ENCODE peak calls at places on chromosomes 1 and 21, in ten cellular contexts. One of them, this sample, is unnamed.
A peak's percentile ranks its signal among the peaks of the same experiment; 100 is the strongest.

GRCh38 chr1:223815020-223815853 is 30.5 kb downstream of the TP53BP2 start:
- DNase-seq in CD4-positive, alpha-beta T cell: no peak
- DNase-seq in Panc1: no peak
- DNase-seq in iPS DF 6.9: no peak
- DNase-seq in naive thymus-derived CD4-positive, alpha-beta T cell: no peak
- DNase-seq in brain microvascular endothelial cell: no peak
- DNase-seq in fibroblast of lung: no peak
- DNase-seq in ovary: no peak
- DNase-seq in IMR-90: no peak
- DNase-seq in caudate nucleus: no peak
- DNase-seq in this sample: no peak

GRCh38 chr1:54004481-54005049 is 13.4 kb downstream of the LDLRAD1 start:
- DNase-seq in brain microvascular endothelial cell: no peak
- DNase-seq in iPS DF 6.9: no peak
- DNase-seq in CD4-positive, alpha-beta T cell: no peak
- DNase-seq in Panc1: no peak
- DNase-seq in fibroblast of lung: no peak
- DNase-seq in ovary: no peak
- DNase-seq in caudate nucleus: no peak
- DNase-seq in IMR-90: no peak
- DNase-seq in naive thymus-derived CD4-positive, alpha-beta T cell: no peak
- DNase-seq in this sample: no peak

GRCh38 chr1:21216835-21217811 is 40.4 kb upstream of the EIF4G3 start:
- DNase-seq in IMR-90: peak; percentile 39
- DNase-seq in CD4-positive, alpha-beta T cell: peak; percentile 65
- DNase-seq in ovary: peak; percentile 53
- DNase-seq in brain microvascular endothelial cell: peak; percentile 29
- DNase-seq in iPS DF 6.9: peak; percentile 45
- DNase-seq in Panc1: no peak
- DNase-seq in caudate nucleus: no peak
- DNase-seq in naive thymus-derived CD4-positive, alpha-beta T cell: peak; percentile 66
- DNase-seq in fibroblast of lung: peak; percentile 45
- DNase-seq in this sample: no peak

GRCh38 chr1:228405979-228406265 is 713 bp downstream of the TRIM11 start:
- DNase-seq in fibroblast of lung: no peak
- DNase-seq in IMR-90: peak; percentile 17
- DNase-seq in caudate nucleus: no peak
- DNase-seq in naive thymus-derived CD4-positive, alpha-beta T cell: no peak
- DNase-seq in iPS DF 6.9: no peak
- DNase-seq in brain microvascular endothelial cell: no peak
- DNase-seq in Panc1: no peak
- DNase-seq in ovary: no peak
- DNase-seq in CD4-positive, alpha-beta T cell: no peak
- DNase-seq in this sample: no peak

GRCh38 chr1:17984510-17985085 is 123.0 kb upstream of the IGSF21 start:
- DNase-seq in IMR-90: no peak
- DNase-seq in caudate nucleus: no peak
- DNase-seq in naive thymus-derived CD4-positive, alpha-beta T cell: no peak
- DNase-seq in ovary: no peak
- DNase-seq in brain microvascular endothelial cell: no peak
- DNase-seq in fibroblast of lung: no peak
- DNase-seq in CD4-positive, alpha-beta T cell: no peak
- DNase-seq in iPS DF 6.9: peak; percentile 48
- DNase-seq in Panc1: no peak
- DNase-seq in this sample: no peak

GRCh38 chr21:15018382-15018781 is 46.4 kb downstream of the NRIP1 start:
- DNase-seq in Panc1: no peak
- DNase-seq in IMR-90: no peak
- DNase-seq in fibroblast of lung: no peak
- DNase-seq in brain microvascular endothelial cell: no peak
- DNase-seq in caudate nucleus: no peak
- DNase-seq in CD4-positive, alpha-beta T cell: no peak
- DNase-seq in iPS DF 6.9: no peak
- DNase-seq in naive thymus-derived CD4-positive, alpha-beta T cell: no peak
- DNase-seq in ovary: no peak
- DNase-seq in this sample: no peak

GRCh38 chr21:33115586-33116541 is 45.9 kb downstream of the OLIG1 start:
- DNase-seq in naive thymus-derived CD4-positive, alpha-beta T cell: no peak
- DNase-seq in caudate nucleus: peak; percentile 76
- DNase-seq in ovary: no peak
- DNase-seq in CD4-positive, alpha-beta T cell: no peak
- DNase-seq in iPS DF 6.9: no peak
- DNase-seq in fibroblast of lung: no peak
- DNase-seq in brain microvascular endothelial cell: no peak
- DNase-seq in Panc1: no peak
- DNase-seq in IMR-90: no peak
- DNase-seq in this sample: no peak

GRCh38 chr1:99445486-99445885 is 181.2 kb downstream of the PLPPR4 start:
- DNase-seq in Panc1: no peak
- DNase-seq in iPS DF 6.9: no peak
- DNase-seq in naive thymus-derived CD4-positive, alpha-beta T cell: no peak
- DNase-seq in CD4-positive, alpha-beta T cell: no peak
- DNase-seq in IMR-90: peak; percentile 81
- DNase-seq in ovary: no peak
- DNase-seq in fibroblast of lung: peak; percentile 48
- DNase-seq in brain microvascular endothelial cell: no peak
- DNase-seq in caudate nucleus: no peak
- DNase-seq in this sample: no peak

GRCh38 chr1:10835423-10836421 is 39.3 kb upstream of the CASZ1 start:
- DNase-seq in Panc1: no peak
- DNase-seq in IMR-90: peak; percentile 36
- DNase-seq in naive thymus-derived CD4-positive, alpha-beta T cell: no peak
- DNase-seq in iPS DF 6.9: peak; percentile 80
- DNase-seq in CD4-positive, alpha-beta T cell: no peak
- DNase-seq in brain microvascular endothelial cell: peak; percentile 19
- DNase-seq in caudate nucleus: no peak
- DNase-seq in fibroblast of lung: peak; percentile 32
- DNase-seq in ovary: peak; percentile 47
- DNase-seq in this sample: no peak

GRCh38 chr21:38958940-38959685 is 153.4 kb downstream of the ETS2 start:
- DNase-seq in IMR-90: peak; percentile 74
- DNase-seq in brain microvascular endothelial cell: peak; percentile 32
- DNase-seq in CD4-positive, alpha-beta T cell: no peak
- DNase-seq in caudate nucleus: no peak
- DNase-seq in iPS DF 6.9: no peak
- DNase-seq in Panc1: no peak
- DNase-seq in ovary: no peak
- DNase-seq in fibroblast of lung: peak; percentile 92
- DNase-seq in naive thymus-derived CD4-positive, alpha-beta T cell: no peak
- DNase-seq in this sample: no peak

GRCh38 chr1:175742790-175743459 is 470 bp downstream of the TNR start:
- DNase-seq in CD4-positive, alpha-beta T cell: no peak
- DNase-seq in iPS DF 6.9: peak; percentile 54
- DNase-seq in IMR-90: peak; percentile 16
- DNase-seq in Panc1: no peak
- DNase-seq in brain microvascular endothelial cell: peak; percentile 18
- DNase-seq in ovary: no peak
- DNase-seq in caudate nucleus: no peak
- DNase-seq in naive thymus-derived CD4-positive, alpha-beta T cell: no peak
- DNase-seq in fibroblast of lung: peak; percentile 15
- DNase-seq in this sample: no peak

GRCh38 chr1:43975249-43975961 is 645 bp downstream of the ATP6V0B start:
- DNase-seq in Panc1: no peak
- DNase-seq in brain microvascular endothelial cell: no peak
- DNase-seq in CD4-positive, alpha-beta T cell: peak; percentile 29
- DNase-seq in IMR-90: no peak
- DNase-seq in iPS DF 6.9: no peak
- DNase-seq in fibroblast of lung: no peak
- DNase-seq in caudate nucleus: no peak
- DNase-seq in ovary: peak; percentile 63
- DNase-seq in naive thymus-derived CD4-positive, alpha-beta T cell: peak; percentile 63
- DNase-seq in this sample: no peak

GRCh38 chr1:230575886-230576477 is 66.3 kb upstream of the COG2 start:
- DNase-seq in iPS DF 6.9: no peak
- DNase-seq in Panc1: no peak
- DNase-seq in ovary: no peak
- DNase-seq in brain microvascular endothelial cell: no peak
- DNase-seq in caudate nucleus: no peak
- DNase-seq in fibroblast of lung: no peak
- DNase-seq in CD4-positive, alpha-beta T cell: no peak
- DNase-seq in naive thymus-derived CD4-positive, alpha-beta T cell: no peak
- DNase-seq in IMR-90: no peak
- DNase-seq in this sample: no peak

GRCh38 chr1:207863893-207864535 is 46.9 kb downstream of the CD34 start:
- DNase-seq in CD4-positive, alpha-beta T cell: no peak
- DNase-seq in naive thymus-derived CD4-positive, alpha-beta T cell: no peak
- DNase-seq in IMR-90: no peak
- DNase-seq in caudate nucleus: no peak
- DNase-seq in brain microvascular endothelial cell: no peak
- DNase-seq in ovary: no peak
- DNase-seq in iPS DF 6.9: no peak
- DNase-seq in fibroblast of lung: no peak
- DNase-seq in Panc1: no peak
- DNase-seq in this sample: no peak
- H3K27ac ChIP-seq in CD4-positive, alpha-beta T cell: peak overlapping the region; percentile 13
- H3K27ac ChIP-seq in naive thymus-derived CD4-positive, alpha-beta T cell: peak overlapping the region; percentile 78
- H3K27ac ChIP-seq in IMR-90: no peak overlapping the region
- H3K27ac ChIP-seq in caudate nucleus: no peak overlapping the region
- H3K27ac ChIP-seq in brain microvascular endothelial cell: no peak overlapping the region
- H3K27ac ChIP-seq in ovary: no peak overlapping the region
- H3K27ac ChIP-seq in iPS DF 6.9: no peak overlapping the region
- H3K27ac ChIP-seq in fibroblast of lung: no peak overlapping the region
- H3K27ac ChIP-seq in Panc1: no peak overlapping the region
- H3K27ac ChIP-seq in this sample: peak overlapping the region; percentile 82

DNA sequence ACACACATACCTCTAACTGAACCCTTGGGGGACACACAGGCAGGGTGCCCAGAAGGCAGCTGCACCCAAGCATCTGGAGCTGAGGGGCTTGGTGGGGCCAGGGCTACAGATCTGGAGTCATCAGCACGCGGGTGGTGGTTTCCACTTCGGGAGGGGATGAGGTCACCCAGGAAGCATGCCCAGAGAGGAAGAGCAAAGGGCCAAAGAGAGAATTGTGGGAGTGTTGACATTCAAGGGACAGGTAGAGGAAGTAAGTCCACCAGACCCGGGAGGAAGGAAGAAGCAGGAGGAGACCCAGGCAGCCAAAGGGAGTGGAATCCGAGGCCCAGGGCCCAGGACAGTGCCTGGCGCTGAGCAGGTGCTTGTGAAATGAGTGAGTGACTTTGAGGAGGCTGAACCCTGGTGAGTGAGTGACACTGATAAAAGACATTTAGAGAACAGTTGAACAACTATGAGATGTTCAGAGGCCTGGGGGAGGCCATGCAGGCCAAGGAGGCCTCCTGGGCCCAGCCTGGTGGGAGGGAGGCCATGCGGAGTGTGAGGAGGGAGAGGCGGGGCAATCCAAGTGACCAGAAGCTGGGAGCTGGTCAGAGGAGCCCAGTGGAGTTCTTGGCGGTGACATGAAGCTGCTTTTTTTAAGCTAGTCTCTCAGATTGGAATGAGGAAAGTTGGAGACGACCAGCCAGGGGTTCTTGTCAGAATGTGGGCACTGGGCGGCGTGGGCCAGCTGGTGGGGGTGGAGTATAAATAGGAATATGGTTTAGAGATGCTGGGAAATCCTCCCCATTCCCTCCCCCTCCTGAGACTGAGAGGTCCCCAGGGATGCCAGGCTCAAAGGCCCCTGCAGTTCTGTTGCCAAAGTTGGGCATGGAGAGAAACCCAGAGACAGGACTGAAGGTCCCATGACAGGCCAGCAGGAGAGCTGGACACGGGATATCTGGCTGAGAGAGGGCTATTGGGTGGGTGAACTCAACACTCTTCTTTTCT is 7.9 kb downstream of the CDK18 start:
- DNase-seq in brain microvascular endothelial cell: no peak
- DNase-seq in naive thymus-derived CD4-positive, alpha-beta T cell: no peak
- DNase-seq in fibroblast of lung: no peak
- DNase-seq in caudate nucleus: no peak
- DNase-seq in IMR-90: peak; percentile 11
- DNase-seq in Panc1: no peak
- DNase-seq in ovary: no peak
- DNase-seq in CD4-positive, alpha-beta T cell: no peak
- DNase-seq in iPS DF 6.9: no peak
- DNase-seq in this sample: no peak
- H3K27ac ChIP-seq in brain microvascular endothelial cell: no peak overlapping the region
- H3K27ac ChIP-seq in naive thymus-derived CD4-positive, alpha-beta T cell: no peak overlapping the region
- H3K27ac ChIP-seq in fibroblast of lung: no peak overlapping the region
- H3K27ac ChIP-seq in caudate nucleus: peak overlapping the region; percentile 74
- H3K27ac ChIP-seq in IMR-90: no peak overlapping the region
- H3K27ac ChIP-seq in Panc1: no peak overlapping the region
- H3K27ac ChIP-seq in ovary: peak overlapping the region; percentile 20
- H3K27ac ChIP-seq in CD4-positive, alpha-beta T cell: no peak overlapping the region
- H3K27ac ChIP-seq in iPS DF 6.9: no peak overlapping the region
- H3K27ac ChIP-seq in this sample: no peak overlapping the region

GRCh38 chr1:218415726-218416125 is 70.6 kb downstream of the TGFB2 start:
- DNase-seq in naive thymus-derived CD4-positive, alpha-beta T cell: no peak
- DNase-seq in IMR-90: no peak
- DNase-seq in fibroblast of lung: no peak
- DNase-seq in CD4-positive, alpha-beta T cell: no peak
- DNase-seq in brain microvascular endothelial cell: no peak
- DNase-seq in Panc1: no peak
- DNase-seq in caudate nucleus: no peak
- DNase-seq in iPS DF 6.9: no peak
- DNase-seq in ovary: no peak
- DNase-seq in this sample: no peak
- H3K27ac ChIP-seq in naive thymus-derived CD4-positive, alpha-beta T cell: no peak overlapping the region
- H3K27ac ChIP-seq in IMR-90: no peak overlapping the region
- H3K27ac ChIP-seq in fibroblast of lung: no peak overlapping the region
- H3K27ac ChIP-seq in CD4-positive, alpha-beta T cell: no peak overlapping the region
- H3K27ac ChIP-seq in brain microvascular endothelial cell: no peak overlapping the region
- H3K27ac ChIP-seq in Panc1: peak overlapping the region; percentile 65
- H3K27ac ChIP-seq in caudate nucleus: no peak overlapping the region
- H3K27ac ChIP-seq in iPS DF 6.9: no peak overlapping the region
- H3K27ac ChIP-seq in ovary: no peak overlapping the region
- H3K27ac ChIP-seq in this sample: no peak overlapping the region

GRCh38 chr1:32208463-32208862 is 426 bp upstream of the DCDC2B start:
- DNase-seq in naive thymus-derived CD4-positive, alpha-beta T cell: no peak
- DNase-seq in CD4-positive, alpha-beta T cell: no peak
- DNase-seq in Panc1: no peak
- DNase-seq in fibroblast of lung: no peak
- DNase-seq in IMR-90: no peak
- DNase-seq in iPS DF 6.9: no peak
- DNase-seq in brain microvascular endothelial cell: no peak
- DNase-seq in caudate nucleus: no peak
- DNase-seq in ovary: no peak
- DNase-seq in this sample: no peak

GRCh38 chr1:32201011-32201855 is 838 bp downstream of the CCDC28B start:
- DNase-seq in brain microvascular endothelial cell: peak; percentile 42
- DNase-seq in fibroblast of lung: peak; percentile 46
- DNase-seq in iPS DF 6.9: no peak
- DNase-seq in IMR-90: peak; percentile 67
- DNase-seq in CD4-positive, alpha-beta T cell: peak; percentile 65
- DNase-seq in Panc1: no peak
- DNase-seq in ovary: peak; percentile 73
- DNase-seq in naive thymus-derived CD4-positive, alpha-beta T cell: peak; percentile 73
- DNase-seq in caudate nucleus: peak; percentile 48
- DNase-seq in this sample: no peak

GRCh38 chr1:32208891-32209309 is at the start of gene DCDC2B:
- DNase-seq in caudate nucleus: no peak
- DNase-seq in naive thymus-derived CD4-positive, alpha-beta T cell: no peak
- DNase-seq in Panc1: no peak
- DNase-seq in brain microvascular endothelial cell: peak; percentile 31
- DNase-seq in CD4-positive, alpha-beta T cell: no peak
- DNase-seq in iPS DF 6.9: no peak
- DNase-seq in fibroblast of lung: peak; percentile 55
- DNase-seq in IMR-90: peak; percentile 37
- DNase-seq in ovary: peak; percentile 45
- DNase-seq in this sample: no peak

GRCh38 chr1:32205401-32206370 is at the start of gene IQCC:
- DNase-seq in fibroblast of lung: peak; percentile 74
- DNase-seq in naive thymus-derived CD4-positive, alpha-beta T cell: peak; percentile 84
- DNase-seq in CD4-positive, alpha-beta T cell: peak; percentile 77
- DNase-seq in ovary: peak; percentile 89
- DNase-seq in brain microvascular endothelial cell: peak; percentile 60
- DNase-seq in Panc1: no peak
- DNase-seq in caudate nucleus: peak; percentile 78
- DNase-seq in iPS DF 6.9: peak; percentile 83
- DNase-seq in IMR-90: peak; percentile 74
- DNase-seq in this sample: no peak

GRCh38 chr1:32204943-32205361 is 519 bp upstream of the IQCC start:
- DNase-seq in ovary: no peak
- DNase-seq in naive thymus-derived CD4-positive, alpha-beta T cell: no peak
- DNase-seq in CD4-positive, alpha-beta T cell: no peak
- DNase-seq in brain microvascular endothelial cell: no peak
- DNase-seq in fibroblast of lung: no peak
- DNase-seq in IMR-90: no peak
- DNase-seq in iPS DF 6.9: no peak
- DNase-seq in Panc1: no peak
- DNase-seq in caudate nucleus: no peak
- DNase-seq in this sample: no peak
- H3K27ac ChIP-seq in ovary: peak overlapping the region; percentile 22
- H3K27ac ChIP-seq in naive thymus-derived CD4-positive, alpha-beta T cell: peak overlapping the region; percentile 80
- H3K27ac ChIP-seq in CD4-positive, alpha-beta T cell: peak overlapping the region; percentile 33
- H3K27ac ChIP-seq in brain microvascular endothelial cell: peak overlapping the region; percentile 42
- H3K27ac ChIP-seq in fibroblast of lung: peak overlapping the region; percentile 90
- H3K27ac ChIP-seq in IMR-90: no peak overlapping the region
- H3K27ac ChIP-seq in iPS DF 6.9: no peak overlapping the region
- H3K27ac ChIP-seq in Panc1: peak overlapping the region; percentile 77
- H3K27ac ChIP-seq in caudate nucleus: peak overlapping the region; percentile 60
- H3K27ac ChIP-seq in this sample: no peak overlapping the region